ENCODE peak calls at places on chromosomes 12 and 14, in six cellular contexts. One of them, this sample, is unnamed.

GRCh38 chr14:70257526-70257925 is 68.8 kb upstream of the SLC8A3 start:
- DNase-seq in GM23248: no peak
- DNase-seq in heart left ventricle: no peak
- DNase-seq in spleen: no peak
- DNase-seq in GM06990: no peak
- DNase-seq in sigmoid colon: no peak
- DNase-seq in this sample: peak; percentile 9

GRCh38 chr12:112916270-112916669 is 9.5 kb downstream of the OAS1 start:
- DNase-seq in GM06990: no peak
- DNase-seq in heart left ventricle: no peak
- DNase-seq in sigmoid colon: peak; percentile 78
- DNase-seq in spleen: no peak
- DNase-seq in GM23248: no peak
- DNase-seq in this sample: no peak

GRCh38 chr12:87094356-87094755 is 838.2 kb upstream of the MGAT4C start:
- DNase-seq in GM23248: peak; percentile 3
- DNase-seq in spleen: no peak
- DNase-seq in sigmoid colon: no peak
- DNase-seq in heart left ventricle: no peak
- DNase-seq in GM06990: no peak
- DNase-seq in this sample: no peak

GRCh38 chr12:113735146-113735545 is 231.0 kb downstream of the RBM19 start:
- DNase-seq in spleen: no peak
- DNase-seq in sigmoid colon: no peak
- DNase-seq in GM23248: no peak
- DNase-seq in heart left ventricle: no peak
- DNase-seq in GM06990: no peak
- DNase-seq in this sample: no peak

GRCh38 chr12:120234643-120235368 is 30.7 kb downstream of the PXN start:
- DNase-seq in heart left ventricle: peak; percentile 95
- DNase-seq in GM23248: peak; percentile 99
- DNase-seq in sigmoid colon: peak; percentile 97
- DNase-seq in GM06990: no peak
- DNase-seq in spleen: peak; percentile 85
- DNase-seq in this sample: no peak

GRCh38 chr12:98317939-98318899 is 197.2 kb upstream of the TMPO start:
- DNase-seq in sigmoid colon: no peak
- DNase-seq in GM23248: no peak
- DNase-seq in spleen: no peak
- DNase-seq in GM06990: no peak
- DNase-seq in heart left ventricle: no peak
- DNase-seq in this sample: no peak

GRCh38 chr12:19312637-19313036 is 126.7 kb upstream of the AEBP2 start:
- DNase-seq in sigmoid colon: no peak
- DNase-seq in heart left ventricle: no peak
- DNase-seq in GM23248: no peak
- DNase-seq in GM06990: no peak
- DNase-seq in spleen: no peak
- DNase-seq in this sample: no peak

GRCh38 chr12:65585648-65586420 is 238.4 kb upstream of the HMGA2 start:
- DNase-seq in sigmoid colon: no peak
- DNase-seq in GM23248: no peak
- DNase-seq in heart left ventricle: no peak
- DNase-seq in GM06990: no peak
- DNase-seq in spleen: no peak
- DNase-seq in this sample: no peak

GRCh38 chr12:5260086-5260485 is 171.8 kb upstream of the NTF3 start:
- DNase-seq in spleen: no peak
- DNase-seq in sigmoid colon: no peak
- DNase-seq in GM06990: no peak
- DNase-seq in heart left ventricle: no peak
- DNase-seq in GM23248: no peak
- DNase-seq in this sample: no peak

GRCh38 chr14:100178691-100179090 is 19.2 kb upstream of the DEGS2 start:
- DNase-seq in spleen: no peak
- DNase-seq in sigmoid colon: no peak
- DNase-seq in GM23248: no peak
- DNase-seq in heart left ventricle: no peak
- DNase-seq in GM06990: no peak
- DNase-seq in this sample: no peak

GRCh38 chr12:40178701-40179100 is 46.1 kb upstream of the LRRK2 start:
- DNase-seq in spleen: no peak
- DNase-seq in GM23248: no peak
- DNase-seq in heart left ventricle: no peak
- DNase-seq in sigmoid colon: no peak
- DNase-seq in GM06990: no peak
- DNase-seq in this sample: no peak

GRCh38 chr14:101357559-101358319 is 203.6 kb upstream of the DIO3 start:
- DNase-seq in heart left ventricle: no peak
- DNase-seq in spleen: no peak
- DNase-seq in sigmoid colon: peak; percentile 48
- DNase-seq in GM23248: no peak
- DNase-seq in GM06990: no peak
- DNase-seq in this sample: no peak

GRCh38 chr12:46473634-46474201 is 101.1 kb upstream of the SLC38A2 start:
- DNase-seq in GM06990: peak; percentile 35
- DNase-seq in spleen: peak; percentile 74
- DNase-seq in sigmoid colon: peak; percentile 81
- DNase-seq in GM23248: peak; percentile 94
- DNase-seq in heart left ventricle: peak; percentile 78
- DNase-seq in this sample: peak; percentile 30

GRCh38 chr12:23704992-23705943 is 244.2 kb downstream of the SOX5 start:
- DNase-seq in sigmoid colon: no peak
- DNase-seq in GM23248: no peak
- DNase-seq in heart left ventricle: no peak
- DNase-seq in GM06990: no peak
- DNase-seq in spleen: no peak
- DNase-seq in this sample: no peak

GRCh38 chr12:125766091-125766490 is 700.9 kb downstream of the AACS start:
- DNase-seq in spleen: no peak
- DNase-seq in sigmoid colon: no peak
- DNase-seq in GM06990: no peak
- DNase-seq in GM23248: no peak
- DNase-seq in heart left ventricle: no peak
- DNase-seq in this sample: no peak

GRCh38 chr12:32983968-32984367 is 87.4 kb upstream of the PKP2 start:
- DNase-seq in spleen: no peak
- DNase-seq in GM06990: no peak
- DNase-seq in heart left ventricle: no peak
- DNase-seq in sigmoid colon: no peak
- DNase-seq in GM23248: no peak
- DNase-seq in this sample: peak; percentile 20

GRCh38 chr12:131756441-131756840 is 45.6 kb downstream of the SFSWAP start:
- DNase-seq in heart left ventricle: no peak
- DNase-seq in GM23248: no peak
- DNase-seq in spleen: no peak
- DNase-seq in GM06990: no peak
- DNase-seq in sigmoid colon: no peak
- DNase-seq in this sample: no peak
- H3K36me3 ChIP-seq in heart left ventricle: no peaks in the 10 kb centered on the region
- H3K36me3 ChIP-seq in GM23248: peaks cover 27% of the 10 kb centered on the region
- H3K36me3 ChIP-seq in spleen: peaks cover 92% of the 10 kb centered on the region
- H3K36me3 ChIP-seq in GM06990: peaks cover 40% of the 10 kb centered on the region
- H3K36me3 ChIP-seq in sigmoid colon: peaks cover 56% of the 10 kb centered on the region
- H3K36me3 ChIP-seq in this sample: peaks cover 88% of the 10 kb centered on the region

DNA sequence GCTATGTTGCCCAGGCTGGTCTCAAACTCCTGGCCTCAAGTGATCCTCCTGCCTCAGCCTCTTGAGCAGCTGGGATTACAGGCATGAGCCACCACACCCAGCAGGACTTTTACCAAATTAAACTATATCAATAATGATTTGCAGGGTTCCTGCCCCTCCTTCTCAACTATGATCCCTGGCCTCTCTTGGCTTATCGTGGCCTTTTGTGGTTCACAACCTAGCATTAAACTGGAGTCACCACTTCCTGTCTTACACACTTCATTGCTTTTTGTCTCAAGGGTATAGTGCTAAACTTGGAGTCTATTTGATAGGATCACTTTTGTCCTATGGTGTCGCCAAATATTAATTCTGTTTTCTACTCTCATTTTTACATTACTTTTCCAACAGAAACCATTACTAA is 64.5 kb downstream of the SEC23A start:
- DNase-seq in GM23248: no peak
- DNase-seq in spleen: no peak
- DNase-seq in sigmoid colon: no peak
- DNase-seq in heart left ventricle: no peak
- DNase-seq in GM06990: no peak
- DNase-seq in this sample: no peak
- H3K36me3 ChIP-seq in GM23248: peaks cover 75% of the 10 kb centered on the region
- H3K36me3 ChIP-seq in spleen: peaks cover 44% of the 10 kb centered on the region
- H3K36me3 ChIP-seq in sigmoid colon: peaks cover 28% of the 10 kb centered on the region
- H3K36me3 ChIP-seq in heart left ventricle: no peaks in the 10 kb centered on the region
- H3K36me3 ChIP-seq in GM06990: peaks cover 9% of the 10 kb centered on the region
- H3K36me3 ChIP-seq in this sample: peaks cover 66% of the 10 kb centered on the region

DNA sequence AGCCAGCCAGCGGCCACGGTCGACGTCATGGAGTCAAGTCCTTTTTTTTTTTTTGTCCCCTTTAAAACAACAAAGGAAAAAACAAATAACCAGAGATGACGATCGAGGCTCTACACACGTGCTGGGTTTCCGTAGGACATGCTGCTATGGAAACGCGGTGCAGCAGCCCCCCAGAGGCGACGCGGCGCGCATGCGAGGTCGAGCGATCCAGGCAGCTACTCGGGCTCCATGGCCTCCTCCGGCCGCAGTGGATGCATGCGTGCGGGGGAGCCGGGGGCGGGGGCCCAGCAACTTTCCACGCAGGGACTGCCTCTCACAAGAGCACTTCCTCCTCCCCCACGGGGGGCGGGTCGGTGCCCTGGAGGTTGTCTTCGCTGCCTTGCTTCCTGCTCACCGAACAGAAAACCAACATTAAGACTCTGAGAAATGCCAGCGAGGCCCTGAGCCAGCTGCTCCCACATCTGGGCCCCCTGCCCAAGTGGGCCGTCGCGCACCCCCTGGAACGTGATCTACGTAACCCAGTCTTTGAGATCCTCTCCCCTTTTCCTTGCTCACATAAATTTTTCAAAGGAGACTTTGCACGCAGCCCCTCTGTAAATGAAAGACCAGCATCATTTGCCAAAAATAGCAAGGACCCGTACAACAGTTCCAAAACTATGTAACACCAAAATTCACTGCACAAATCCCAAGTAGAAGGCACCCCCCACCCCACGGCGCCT is 30.7 kb downstream of the P2RX4 start:
- DNase-seq in spleen: peak; percentile 96
- DNase-seq in sigmoid colon: peak; percentile 91
- DNase-seq in heart left ventricle: peak; percentile 78
- DNase-seq in GM06990: no peak
- DNase-seq in GM23248: no peak
- DNase-seq in this sample: no peak
- H3K36me3 ChIP-seq in spleen: peaks cover 45% of the 10 kb centered on the region
- H3K36me3 ChIP-seq in sigmoid colon: no peaks in the 10 kb centered on the region
- H3K36me3 ChIP-seq in heart left ventricle: no peaks in the 10 kb centered on the region
- H3K36me3 ChIP-seq in GM06990: peaks cover 27% of the 10 kb centered on the region
- H3K36me3 ChIP-seq in GM23248: peaks cover 7% of the 10 kb centered on the region
- H3K36me3 ChIP-seq in this sample: peaks cover 63% of the 10 kb centered on the region

DNA sequence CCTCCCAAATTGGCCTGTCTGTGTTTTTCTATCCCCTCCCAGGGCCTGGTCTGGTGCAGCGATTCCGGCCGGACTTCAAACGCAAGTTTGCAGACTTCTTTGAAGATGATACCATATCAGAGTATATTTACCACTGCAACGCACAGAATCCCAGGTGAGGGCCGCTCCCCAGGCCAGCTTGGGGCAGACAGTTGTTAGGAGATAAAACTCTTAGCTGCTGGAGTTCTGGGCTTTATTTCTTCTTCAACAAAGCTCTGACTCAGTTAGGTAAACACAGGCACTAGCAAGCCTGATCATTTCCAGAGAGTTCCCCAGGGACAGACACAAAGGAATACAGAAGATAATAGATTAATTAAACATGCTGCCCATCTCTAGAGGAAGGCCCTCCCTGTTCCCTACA is 8.3 kb downstream of the ABHD4 start:
- DNase-seq in sigmoid colon: no peak
- DNase-seq in spleen: no peak
- DNase-seq in GM06990: no peak
- DNase-seq in heart left ventricle: no peak
- DNase-seq in GM23248: no peak
- DNase-seq in this sample: no peak
- H3K36me3 ChIP-seq in sigmoid colon: peaks cover 87% of the 10 kb centered on the region
- H3K36me3 ChIP-seq in spleen: peaks cover 89% of the 10 kb centered on the region
- H3K36me3 ChIP-seq in GM06990: peaks cover 31% of the 10 kb centered on the region
- H3K36me3 ChIP-seq in heart left ventricle: peaks cover 4% of the 10 kb centered on the region
- H3K36me3 ChIP-seq in GM23248: peaks cover 45% of the 10 kb centered on the region
- H3K36me3 ChIP-seq in this sample: no peaks in the 10 kb centered on the region

GRCh38 chr12:62296001-62296400 is 35.8 kb downstream of the USP15 start:
- DNase-seq in sigmoid colon: no peak
- DNase-seq in spleen: no peak
- DNase-seq in GM06990: no peak
- DNase-seq in heart left ventricle: no peak
- DNase-seq in GM23248: no peak
- DNase-seq in this sample: no peak

GRCh38 chr12:62291888-62292760 is 31.9 kb downstream of the USP15 start:
- DNase-seq in sigmoid colon: no peak
- DNase-seq in GM23248: no peak
- DNase-seq in spleen: no peak
- DNase-seq in heart left ventricle: no peak
- DNase-seq in GM06990: no peak
- DNase-seq in this sample: no peak

GRCh38 chr12:62290804-62291203 is 30.6 kb downstream of the USP15 start:
- DNase-seq in GM23248: no peak
- DNase-seq in sigmoid colon: no peak
- DNase-seq in heart left ventricle: no peak
- DNase-seq in GM06990: no peak
- DNase-seq in spleen: no peak
- DNase-seq in this sample: no peak

GRCh38 chr12:62294378-62294777 is 34.2 kb downstream of the USP15 start:
- DNase-seq in heart left ventricle: no peak
- DNase-seq in GM23248: no peak
- DNase-seq in GM06990: no peak
- DNase-seq in sigmoid colon: no peak
- DNase-seq in spleen: no peak
- DNase-seq in this sample: no peak

GRCh38 chr12:62292761-62293446 is 32.7 kb downstream of the USP15 start:
- DNase-seq in spleen: no peak
- DNase-seq in heart left ventricle: no peak
- DNase-seq in GM06990: no peak
- DNase-seq in sigmoid colon: no peak
- DNase-seq in GM23248: no peak
- DNase-seq in this sample: no peak
- H3K36me3 ChIP-seq in spleen: peaks cover 16% of the 10 kb centered on the region
- H3K36me3 ChIP-seq in heart left ventricle: no peaks in the 10 kb centered on the region
- H3K36me3 ChIP-seq in GM06990: peaks cover 8% of the 10 kb centered on the region
- H3K36me3 ChIP-seq in sigmoid colon: no peaks in the 10 kb centered on the region
- H3K36me3 ChIP-seq in GM23248: peaks cover 13% of the 10 kb centered on the region
- H3K36me3 ChIP-seq in this sample: peaks cover 50% of the 10 kb centered on the region

DNA sequence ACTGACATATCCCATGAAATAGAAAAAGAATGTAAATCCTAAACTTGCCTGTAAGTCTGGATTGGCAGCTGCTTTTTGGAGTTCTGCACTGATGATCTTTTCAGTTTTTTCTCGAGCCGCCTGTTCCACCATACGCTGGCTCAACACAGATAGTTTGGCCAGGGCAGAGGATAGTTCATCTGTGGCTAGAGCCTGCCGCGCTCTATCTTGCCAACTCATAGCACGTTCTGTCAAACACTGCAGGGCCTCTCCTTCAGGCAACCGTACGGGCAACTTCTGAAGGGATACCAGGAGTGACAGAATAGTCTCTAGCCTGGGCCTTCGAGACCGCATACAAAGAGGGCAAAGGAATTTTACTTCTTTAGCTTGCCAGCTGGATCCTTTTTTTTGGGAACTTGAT is 44.8 kb upstream of the SLC6A13 start:
- DNase-seq in spleen: no peak
- DNase-seq in GM06990: no peak
- DNase-seq in heart left ventricle: no peak
- DNase-seq in GM23248: no peak
- DNase-seq in sigmoid colon: no peak
- DNase-seq in this sample: no peak
- H3K36me3 ChIP-seq in spleen: peaks cover 86% of the 10 kb centered on the region
- H3K36me3 ChIP-seq in GM06990: peaks cover 17% of the 10 kb centered on the region
- H3K36me3 ChIP-seq in heart left ventricle: no peaks in the 10 kb centered on the region
- H3K36me3 ChIP-seq in GM23248: peaks cover 90% of the 10 kb centered on the region
- H3K36me3 ChIP-seq in sigmoid colon: peaks cover 82% of the 10 kb centered on the region
- H3K36me3 ChIP-seq in this sample: peaks cover 99% of the 10 kb centered on the region

This sample was measured in DND-41.